ENCODE peak calls at places on chromosomes 7 and 10, in four cellular contexts. X is CD8-positive, alpha-beta T cell; F is fibroblast of lung; B is left lung. Q is an unnamed sample.

GRCh38 chr7:104843198-104843597 is 170.8 kb upstream of the KMT2E start:
- DNase-seq in X (no peak), B (no peak), F (no peak), Q (no peak)

GRCh38 chr10:24706479-24707118 is 17.1 kb downstream of the ARHGAP21 start:
- DNase-seq in B (no peak), X (peak; percentile 39), F (peak; percentile 98), Q (no peak)

GRCh38 chr7:81641873-81642272 is 128.0 kb downstream of the HGF start:
- DNase-seq in B (no peak), X (no peak), F (no peak), Q (no peak)

GRCh38 chr10:3761111-3761686 is 23.8 kb downstream of the KLF6 start:
- DNase-seq in X (no peak), B (no peak), F (no peak), Q (no peak)

GRCh38 chr7:70530191-70530590 is 601.8 kb upstream of the GALNT17 start:
- DNase-seq in F (no peak), B (no peak), X (no peak), Q (no peak)

GRCh38 chr7:141210862-141211261 is 137.0 kb downstream of the TMEM178B start:
- DNase-seq in F (no peak), B (no peak), X (no peak), Q (no peak)

GRCh38 chr10:102452672-102453340 is 1.5 kb upstream of the C10orf95 start:
- DNase-seq in F (peak; percentile 68), X (peak; percentile 36), B (peak; percentile 72), Q (peak; percentile 55)

GRCh38 chr7:81664304-81664703 is 105.5 kb downstream of the HGF start:
- DNase-seq in B (no peak), F (no peak), X (no peak), Q (no peak)

GRCh38 chr7:135661311-135662122 is 797 bp upstream of the STMP1 start:
- DNase-seq in X (no peak), B (peak; percentile 38), F (no peak), Q (no peak)

GRCh38 chr10:25114036-25114411 is 60.8 kb upstream of the GPR158 start:
- DNase-seq in X (no peak), F (no peak), B (no peak), Q (no peak)

GRCh38 chr7:146285418-146285817 is 168.8 kb downstream of the CNTNAP2 start:
- DNase-seq in X (no peak), F (no peak), B (no peak), Q (no peak)

GRCh38 chr7:103690576-103690975 is 244.6 kb upstream of the SLC26A5 start:
- DNase-seq in F (no peak), X (no peak), B (no peak), Q (no peak)

GRCh38 chr7:124532166-124532565 is 233.4 kb downstream of the GPR37 start:
- DNase-seq in B (no peak), X (no peak), F (no peak), Q (no peak)

GRCh38 chr7:34835901-34836300 is 177.9 kb downstream of the NPSR1 start:
- DNase-seq in B (no peak), F (no peak), X (no peak), Q (no peak)

GRCh38 chr10:11358923-11359560 is 252.4 kb downstream of the USP6NL start:
- DNase-seq in F (no peak), B (no peak), X (no peak), Q (no peak)

GRCh38 chr7:28239823-28240204 is 59.2 kb upstream of the JAZF1 start:
- DNase-seq in X (no peak), F (no peak), B (no peak), Q (no peak)

GRCh38 chr10:43077421-43078171 is 727 bp downstream of the RET start:
- DNase-seq in X (no peak), F (no peak), B (no peak), Q (no peak)

GRCh38 chr7:21261627-21262564 is 166.0 kb upstream of the SP4 start:
- DNase-seq in B (no peak), F (peak; percentile 35), X (peak; percentile 58), Q (no peak)

GRCh38 chr7:65820287-65820950 is 52.5 kb upstream of the VKORC1L1 start:
- DNase-seq in B (no peak), F (peak; percentile 7), X (no peak), Q (no peak)

GRCh38 chr7:13560441-13560840 is 429.0 kb downstream of the ETV1 start:
- DNase-seq in B (no peak), X (no peak), F (peak; percentile 72), Q (no peak)

GRCh38 chr7:157986051-157986450 is 601.6 kb downstream of the PTPRN2 start:
- DNase-seq in X (no peak), B (no peak), F (no peak), Q (no peak)

GRCh38 chr7:112422842-112423496 is 27.3 kb upstream of the IFRD1 start:
- DNase-seq in F (peak; percentile 81), B (peak; percentile 69), X (peak; percentile 16), Q (peak; percentile 82)

GRCh38 chr7:51340936-51341335 is 24.3 kb upstream of the COBL start:
- DNase-seq in X (no peak), F (no peak), B (no peak), Q (no peak)

GRCh38 chr10:3548702-3549101 is 236.3 kb downstream of the KLF6 start:
- DNase-seq in F (no peak), B (no peak), X (no peak), Q (no peak)

GRCh38 chr7:22137026-22137425 is 191.3 kb upstream of the CDCA7L start:
- DNase-seq in B (no peak), X (no peak), F (no peak), Q (no peak)

GRCh38 chr10:75957321-75957720 is 525.9 kb downstream of the LRMDA start:
- DNase-seq in F (no peak), X (no peak), B (no peak), Q (no peak)

GRCh38 chr7:6536262-6536770 is 14.9 kb downstream of the GRID2IP start:
- DNase-seq in B (no peak), F (no peak), X (no peak), Q (no peak)

GRCh38 chr7:157963526-157963925 is 624.1 kb downstream of the PTPRN2 start:
- DNase-seq in F (no peak), B (no peak), X (no peak), Q (no peak)

DNA sequence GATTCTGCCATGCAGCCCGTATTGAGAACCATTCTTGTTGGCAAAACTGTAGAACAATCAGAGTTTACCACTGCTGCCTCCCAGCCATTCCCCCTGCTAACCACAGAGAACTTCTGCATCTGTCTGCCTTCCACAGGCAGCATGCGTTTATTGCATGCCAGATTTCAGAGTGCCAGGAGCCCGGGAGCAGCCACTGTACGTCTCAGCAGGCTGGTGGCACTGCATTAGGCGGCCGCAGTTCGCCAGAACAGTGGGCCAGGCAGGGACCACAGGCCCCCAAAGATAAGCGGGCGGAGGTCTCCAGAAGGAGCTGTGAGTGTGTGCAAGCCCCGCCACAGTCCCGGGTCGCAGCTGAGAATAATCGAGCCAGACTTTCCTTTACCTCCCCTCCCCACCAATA is 31.8 kb downstream of the ZNF467 start:
- DNase-seq in B (no peak), F (no peak), X (no peak), Q (no peak)
- TF ChIP-seq CTCF in B (no peak), F (no peak), X (no peak), Q (no peak)

GRCh38 chr10:14683246-14683645 is 91.5 kb downstream of the FAM107B start:
- DNase-seq in F (peak; percentile 61), X (no peak), B (no peak), Q (no peak)

GRCh38 chr10:14688606-14689005 is 86.1 kb downstream of the FAM107B start:
- DNase-seq in F (peak; percentile 73), X (no peak), B (no peak), Q (no peak)

GRCh38 chr10:14687340-14687739 is 87.4 kb downstream of the FAM107B start:
- DNase-seq in F (no peak), B (no peak), X (no peak), Q (no peak)

GRCh38 chr10:14684363-14684762 is 90.3 kb downstream of the FAM107B start:
- DNase-seq in F (peak; percentile 21), B (no peak), X (no peak), Q (no peak)

DNA sequence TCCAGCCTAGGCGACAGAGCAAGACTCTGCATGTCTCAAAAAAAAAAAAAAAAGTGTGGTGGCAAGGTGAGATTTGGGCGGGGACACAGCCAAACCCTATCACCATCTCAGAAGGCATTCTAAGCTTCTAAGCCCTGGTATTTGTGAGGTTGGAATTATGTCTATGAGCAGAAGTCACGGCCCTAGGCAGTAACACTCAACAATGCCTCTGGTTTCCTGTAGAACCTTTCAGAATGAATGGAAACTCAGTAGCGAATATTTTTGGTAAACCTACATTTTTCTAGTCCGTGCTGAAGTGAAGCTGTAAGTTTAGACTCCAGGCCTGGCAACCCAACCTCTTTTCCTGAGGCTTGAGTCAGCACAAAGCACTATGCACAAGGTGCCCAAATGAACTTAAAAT is 88.3 kb downstream of the FAM107B start:
- DNase-seq in B (no peak), X (no peak), F (no peak), Q (no peak)
- H3K27ac ChIP-seq in B (no peak overlapping the region), X (no peak overlapping the region), F (no peak overlapping the region), Q (no peak overlapping the region)

DNA sequence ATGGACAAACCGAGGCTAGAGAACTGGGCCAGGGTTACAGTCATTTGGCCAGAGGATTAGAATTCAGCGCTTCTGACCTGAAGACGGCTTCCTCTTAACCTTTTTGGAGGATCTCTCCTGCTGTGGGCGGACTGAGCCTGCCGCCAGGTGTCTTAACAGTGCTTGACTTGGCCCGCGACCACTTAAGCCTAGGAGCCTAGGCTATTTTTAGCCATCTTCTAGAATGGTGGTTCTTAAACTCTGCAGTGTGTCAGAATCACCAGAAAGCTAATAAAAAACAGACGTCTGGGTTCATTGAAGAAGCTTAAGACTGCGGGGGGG is 722 bp downstream of the MDH2 start:
- DNase-seq in F (no peak), X (no peak), B (peak; percentile 67), Q (no peak)
- TF ChIP-seq CTCF in F (no peak), X (no peak), B (no peak), Q (no peak)

DNA sequence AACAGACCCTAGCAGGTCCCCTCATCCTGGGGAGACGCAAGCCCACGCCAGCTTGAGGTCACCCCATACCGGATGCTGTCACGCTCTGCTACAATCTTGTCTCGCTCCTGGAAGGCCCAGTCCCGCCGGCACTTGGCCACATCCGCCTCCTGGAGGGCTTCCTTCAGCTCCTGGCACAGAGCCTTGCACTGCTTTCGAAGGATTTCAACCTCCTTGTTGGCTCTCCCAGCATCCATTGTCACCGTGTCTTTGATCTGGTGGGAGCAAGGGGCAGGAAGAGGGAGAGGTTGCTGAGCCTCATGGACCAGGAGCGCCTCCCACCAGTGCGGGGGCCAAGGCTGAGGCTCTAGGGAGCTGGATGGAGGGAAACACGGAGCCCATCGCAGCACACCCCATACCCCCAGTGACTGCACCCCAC is 90.9 kb downstream of the DLG5 start:
- DNase-seq in X (no peak), F (no peak), B (no peak), Q (no peak)
- H3K27ac ChIP-seq in X (peak overlapping the region; percentile 19), F (no peak overlapping the region), B (peak overlapping the region; percentile 67), Q (no peak overlapping the region)

DNA sequence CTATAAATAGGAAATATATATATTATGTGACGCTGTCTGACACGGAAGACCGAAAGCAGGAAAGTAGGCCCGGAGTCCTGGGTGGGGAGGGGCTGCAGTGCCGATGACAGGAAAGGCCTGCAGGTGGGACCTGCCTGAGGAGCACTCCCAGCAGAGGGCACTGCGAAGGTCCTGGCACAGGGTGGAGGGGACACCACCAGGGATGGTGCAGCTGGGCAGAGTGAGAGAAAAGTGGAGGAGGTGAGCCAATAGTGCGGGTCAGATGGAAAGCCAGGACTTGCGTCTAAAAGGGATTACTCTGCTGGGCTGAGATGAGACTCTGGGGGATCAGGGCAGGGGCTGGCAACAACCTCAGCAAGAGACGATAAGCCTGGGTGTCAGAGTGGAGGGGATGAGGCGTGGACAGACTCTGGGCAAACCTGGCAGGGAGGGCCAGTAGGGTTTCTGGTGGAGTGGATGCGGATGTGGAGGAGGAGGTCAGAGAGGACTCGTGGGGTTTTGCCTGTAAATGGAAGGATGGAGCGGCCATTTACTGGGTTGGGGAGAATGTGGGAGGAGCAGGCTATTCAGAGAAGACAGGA is 118.2 kb upstream of the ZNF746 start:
- DNase-seq in X (no peak), B (no peak), F (no peak), Q (no peak)
- TF ChIP-seq CTCF in X (no peak), B (no peak), F (no peak), Q (no peak)

Q was measured in tibial artery.